ENCODE peak calls at places on chromosome 10, in four cellular contexts. B is endothelial cell of umbilical vein, W is AG04450, J is tibial artery. K is an unnamed sample.

GRCh38 chr10:103193820-103194529 is 903 bp upstream of the NT5C2 start:
- DNase-seq in B (no peak), W (no peak), J (no peak), K (no peak)

GRCh38 chr10:77458986-77459590 is 178.5 kb downstream of the KCNMA1 start:
- DNase-seq in B (no peak), W (no peak), J (no peak), K (no peak)

GRCh38 chr10:73529089-73529832 is 33.4 kb upstream of the PPP3CB start:
- DNase-seq in B (peak), W (peak), J (no peak), K (peak)

GRCh38 chr10:50538473-50539398 is 85.0 kb downstream of the SGMS1 start:
- DNase-seq in B (peak), W (no peak), J (no peak), K (no peak)

GRCh38 chr10:13989616-13990015 is 341.1 kb downstream of the FRMD4A start:
- DNase-seq in B (peak), W (no peak), J (no peak), K (no peak)

GRCh38 chr10:22321156-22321711 is 335 bp downstream of the BMI1 start:
- DNase-seq in B (peak), W (no peak), J (peak), K (no peak)

GRCh38 chr10:43953672-43954071 is 305.0 kb upstream of the ZNF32 start:
- DNase-seq in B (no peak), W (no peak), J (peak), K (no peak)

GRCh38 chr10:31622993-31623392 is 304.0 kb downstream of the ZEB1 start:
- DNase-seq in B (no peak), W (no peak), J (no peak), K (peak)

GRCh38 chr10:30422981-30423654 is 10.9 kb upstream of the MAP3K8 start:
- DNase-seq in B (peak), W (peak), J (peak), K (no peak)

GRCh38 chr10:132577350-132578005 is 39.9 kb downstream of the INPP5A start:
- DNase-seq in B (no peak), W (no peak), J (no peak), K (no peak)
- TF ChIP-seq CTCF in B (no peak), W (no peak), J (peak), K (peak)

GRCh38 chr10:130962240-130963051 is 349.1 kb downstream of the TCERG1L start:
- DNase-seq in B (no peak), W (no peak), J (no peak), K (no peak)

GRCh38 chr10:130964771-130965170 is 346.8 kb downstream of the TCERG1L start:
- DNase-seq in B (no peak), W (no peak), J (no peak), K (no peak)

GRCh38 chr10:130961506-130962239 is 349.8 kb downstream of the TCERG1L start:
- DNase-seq in B (no peak), W (no peak), J (no peak), K (no peak)

GRCh38 chr10:130963786-130964522 is 347.6 kb downstream of the TCERG1L start:
- DNase-seq in B (no peak), W (no peak), J (no peak), K (no peak)

GRCh38 chr10:130963052-130963393 is 348.5 kb downstream of the TCERG1L start:
- DNase-seq in B (no peak), W (no peak), J (no peak), K (no peak)
- TF ChIP-seq CTCF in B (no peak), W (no peak), J (no peak), K (no peak)

DNA sequence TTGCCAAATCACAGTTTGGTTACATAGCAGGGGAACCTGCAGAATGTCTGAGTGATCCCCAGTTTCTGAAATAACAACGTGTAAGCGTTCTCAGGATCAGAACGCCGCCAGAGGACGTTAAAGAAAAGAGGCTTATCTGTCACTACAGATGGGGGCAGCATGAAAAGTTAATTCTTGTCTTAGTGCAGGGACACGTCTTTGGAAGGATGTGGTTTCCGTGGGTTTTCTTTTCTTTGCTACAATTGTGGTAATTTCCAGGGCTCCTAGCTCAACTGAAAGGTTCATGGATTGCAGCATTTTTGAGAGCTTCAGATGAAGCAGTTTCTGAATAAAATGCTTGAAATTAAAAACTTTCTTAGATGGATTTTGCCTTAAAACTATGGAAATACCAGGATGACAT is 106.6 kb downstream of the PRKCQ start:
- DNase-seq in B (no peak), W (no peak), J (no peak), K (no peak)
- TF ChIP-seq CTCF in B (no peak), W (no peak), J (no peak), K (no peak)

GRCh38 chr10:18866852-18867251 is 181.7 kb upstream of the MALRD1 start:
- DNase-seq in B (no peak), W (no peak), J (no peak), K (no peak)

GRCh38 chr10:18859659-18860058 is 188.9 kb upstream of the MALRD1 start:
- DNase-seq in B (no peak), W (no peak), J (no peak), K (no peak)

GRCh38 chr10:18860591-18861205 is 187.9 kb upstream of the MALRD1 start:
- DNase-seq in B (no peak), W (no peak), J (no peak), K (no peak)

DNA sequence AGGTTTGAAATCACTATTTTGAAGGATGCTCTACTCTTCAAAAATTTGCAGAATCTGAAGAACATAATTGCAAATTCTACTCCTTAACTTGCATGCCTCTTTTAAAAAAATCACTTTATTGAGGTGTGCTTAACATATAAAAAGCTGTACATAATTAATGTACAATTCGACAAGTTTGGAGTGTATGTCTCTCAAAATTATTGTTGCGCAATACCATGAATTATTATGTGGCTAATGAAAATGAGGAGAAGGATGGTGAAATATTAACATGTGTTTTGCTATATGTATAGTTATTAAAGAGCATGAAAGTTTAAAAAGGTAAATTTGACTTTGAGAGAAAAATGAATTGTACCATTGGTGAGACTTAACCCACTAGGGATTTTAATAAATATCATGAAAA is 187.2 kb upstream of the MALRD1 start:
- DNase-seq in B (no peak), W (no peak), J (no peak), K (no peak)
- TF ChIP-seq CTCF in B (no peak), W (no peak), J (no peak), K (no peak)

DNA sequence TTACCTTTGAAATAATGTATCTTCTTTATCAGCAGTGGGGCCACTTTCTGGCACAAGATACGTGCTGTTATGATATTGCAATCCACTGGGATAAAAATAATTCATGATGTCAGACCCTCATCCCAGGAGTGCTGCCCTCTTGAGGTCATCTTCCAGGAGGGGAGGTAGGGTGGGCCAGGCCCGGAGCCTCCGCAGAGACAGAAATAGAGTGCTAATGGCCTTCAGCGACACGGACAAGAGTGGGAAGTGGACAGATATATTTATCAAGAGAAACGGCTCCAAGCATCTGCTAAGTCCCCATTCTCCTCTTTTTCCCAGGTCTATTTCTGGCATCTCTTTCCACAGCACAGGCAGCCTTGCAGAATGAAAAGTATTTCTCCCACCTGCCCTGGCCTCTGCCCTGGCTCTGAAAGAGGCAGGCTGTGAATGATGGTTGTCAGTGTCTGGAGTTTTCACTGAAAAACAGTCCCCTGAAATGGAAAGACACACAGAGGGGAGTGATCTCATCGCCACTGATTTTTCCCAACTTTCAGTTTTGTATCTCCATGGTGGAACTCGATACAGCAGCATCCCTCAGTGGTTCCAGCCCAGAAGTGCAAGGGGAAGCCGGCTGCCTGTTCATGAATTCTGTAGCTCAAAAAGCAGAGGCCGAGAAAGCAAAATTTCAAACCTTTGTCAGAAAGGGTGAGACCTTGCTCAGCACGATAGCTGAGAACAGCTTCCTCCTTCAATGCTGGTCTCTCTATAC is 251.7 kb upstream of the MYO3A start:
- DNase-seq in B (peak), W (no peak), J (no peak), K (no peak)
- TF ChIP-seq CTCF in B (peak), W (peak), J (no peak), K (no peak)

DNA sequence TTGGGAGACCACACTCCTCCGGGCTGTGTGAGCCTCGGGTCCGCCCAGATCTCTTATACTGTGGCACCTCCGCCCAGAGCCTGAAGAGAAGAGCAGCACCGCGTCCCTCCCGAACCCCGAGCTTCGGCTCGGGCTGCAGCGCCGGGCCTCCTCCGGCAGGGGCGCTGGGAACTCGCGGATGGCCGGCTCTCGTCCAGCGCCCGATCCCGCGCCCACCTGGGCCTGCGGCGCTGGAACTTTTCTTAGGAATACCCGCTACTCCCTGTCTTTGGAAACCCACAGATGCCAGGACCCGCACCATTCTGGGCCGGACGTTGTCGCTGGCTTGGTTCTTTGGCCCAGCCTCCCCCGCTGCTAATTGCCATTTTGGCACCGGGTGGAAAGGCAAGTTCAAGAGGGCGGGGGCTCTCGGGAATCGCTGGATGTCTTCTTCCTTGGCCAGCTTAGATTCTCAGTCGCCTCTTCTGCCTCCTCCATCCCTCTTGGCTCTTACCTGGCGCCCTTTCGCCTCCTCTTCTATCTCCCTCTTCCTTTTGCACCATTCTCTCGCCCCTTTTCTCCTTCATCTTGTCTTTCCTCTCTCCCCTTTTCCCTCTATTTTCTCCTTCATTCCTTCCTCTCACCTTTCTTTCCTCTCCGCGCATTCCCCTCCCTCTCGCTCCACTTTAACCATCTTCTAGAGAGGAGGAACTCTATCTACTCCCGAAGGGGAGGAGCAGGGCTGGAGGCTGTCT is 2.1 kb upstream of the SORCS3 start:
- DNase-seq in B (no peak), W (no peak), J (no peak), K (no peak)
- TF ChIP-seq CTCF in B (peak), W (peak), J (no peak), K (peak)

GRCh38 chr10:75951627-75952026 is 520.2 kb downstream of the LRMDA start:
- DNase-seq in B (no peak), W (no peak), J (no peak), K (no peak)
- TF ChIP-seq CTCF in B (no peak), W (no peak), J (no peak), K (no peak)

K was measured in BJ.